ENCODE peak calls at places on chromosome 21, in six cellular contexts. One of them, this sample, is unnamed.

GRCh38 chr21:29264721-29265120 is 34.0 kb upstream of the BACH1 start:
- DNase-seq in K562: no peak
- DNase-seq in GM12878: no peak
- DNase-seq in SK-N-SH: no peak
- DNase-seq in HCT116: no peak
- DNase-seq in H1: no peak
- DNase-seq in this sample: no peak

GRCh38 chr21:33844104-33844889 is 71.3 kb downstream of the ATP5PO start:
- DNase-seq in K562: no peak
- DNase-seq in GM12878: no peak
- DNase-seq in SK-N-SH: no peak
- DNase-seq in HCT116: no peak
- DNase-seq in H1: no peak
- DNase-seq in this sample: no peak

GRCh38 chr21:25955646-25956045 is 214.9 kb downstream of the APP start:
- DNase-seq in K562: no peak
- DNase-seq in GM12878: no peak
- DNase-seq in SK-N-SH: no peak
- DNase-seq in HCT116: no peak
- DNase-seq in H1: no peak
- DNase-seq in this sample: no peak

GRCh38 chr21:28704746-28705145 is 287.9 kb downstream of the LTN1 start:
- DNase-seq in K562: no peak
- DNase-seq in GM12878: no peak
- DNase-seq in SK-N-SH: no peak
- DNase-seq in HCT116: no peak
- DNase-seq in H1: no peak
- DNase-seq in this sample: no peak

GRCh38 chr21:34922487-34922886 is 126.6 kb downstream of the RUNX1 start:
- DNase-seq in K562: no peak
- DNase-seq in GM12878: no peak
- DNase-seq in SK-N-SH: no peak
- DNase-seq in HCT116: no peak
- DNase-seq in H1: no peak
- DNase-seq in this sample: no peak

GRCh38 chr21:37383066-37383465 is 16.5 kb downstream of the DYRK1A start:
- DNase-seq in K562: no peak
- DNase-seq in GM12878: no peak
- DNase-seq in SK-N-SH: no peak
- DNase-seq in HCT116: no peak
- DNase-seq in H1: no peak
- DNase-seq in this sample: no peak

GRCh38 chr21:35291034-35291433 is 241.9 kb upstream of the RUNX1 start:
- DNase-seq in K562: no peak
- DNase-seq in GM12878: no peak
- DNase-seq in SK-N-SH: no peak
- DNase-seq in HCT116: no peak
- DNase-seq in H1: no peak
- DNase-seq in this sample: no peak

GRCh38 chr21:35506352-35506751 is 457.2 kb upstream of the RUNX1 start:
- DNase-seq in K562: no peak
- DNase-seq in GM12878: no peak
- DNase-seq in SK-N-SH: no peak
- DNase-seq in HCT116: no peak
- DNase-seq in H1: no peak
- DNase-seq in this sample: no peak

GRCh38 chr21:29403291-29403690 is 104.6 kb downstream of the BACH1 start:
- DNase-seq in K562: no peak
- DNase-seq in GM12878: no peak
- DNase-seq in SK-N-SH: no peak
- DNase-seq in HCT116: no peak
- DNase-seq in H1: no peak
- DNase-seq in this sample: no peak

GRCh38 chr21:21230672-21231071 is 232.5 kb downstream of the NCAM2 start:
- DNase-seq in K562: peak; percentile 13
- DNase-seq in GM12878: no peak
- DNase-seq in SK-N-SH: no peak
- DNase-seq in HCT116: no peak
- DNase-seq in H1: no peak
- DNase-seq in this sample: no peak

GRCh38 chr21:26368591-26368990 is 198.0 kb upstream of the APP start:
- DNase-seq in K562: no peak
- DNase-seq in GM12878: no peak
- DNase-seq in SK-N-SH: no peak
- DNase-seq in HCT116: no peak
- DNase-seq in H1: no peak
- DNase-seq in this sample: no peak

GRCh38 chr21:35882791-35883240 is 177.5 kb downstream of the SETD4 start:
- DNase-seq in K562: no peak
- DNase-seq in GM12878: no peak
- DNase-seq in SK-N-SH: no peak
- DNase-seq in HCT116: no peak
- DNase-seq in H1: no peak
- DNase-seq in this sample: no peak

GRCh38 chr21:30014883-30015282 is 75.1 kb upstream of the GRIK1 start:
- DNase-seq in K562: no peak
- DNase-seq in GM12878: no peak
- DNase-seq in SK-N-SH: no peak
- DNase-seq in HCT116: no peak
- DNase-seq in H1: no peak
- DNase-seq in this sample: no peak

GRCh38 chr21:23162213-23162946 is 2164.2 kb downstream of the NCAM2 start:
- DNase-seq in K562: no peak
- DNase-seq in GM12878: no peak
- DNase-seq in SK-N-SH: no peak
- DNase-seq in HCT116: no peak
- DNase-seq in H1: no peak
- DNase-seq in this sample: peak; percentile 55

GRCh38 chr21:16419188-16419874 is 689.5 kb downstream of the USP25 start:
- DNase-seq in K562: no peak
- DNase-seq in GM12878: no peak
- DNase-seq in SK-N-SH: peak; percentile 59
- DNase-seq in HCT116: no peak
- DNase-seq in H1: no peak
- DNase-seq in this sample: no peak

GRCh38 chr21:29232601-29233541 is 65.9 kb upstream of the BACH1 start:
- DNase-seq in K562: no peak
- DNase-seq in GM12878: no peak
- DNase-seq in SK-N-SH: no peak
- DNase-seq in HCT116: no peak
- DNase-seq in H1: no peak
- DNase-seq in this sample: no peak

GRCh38 chr21:31203371-31204054 is 140.5 kb downstream of the TIAM1 start:
- DNase-seq in K562: no peak
- DNase-seq in GM12878: no peak
- DNase-seq in SK-N-SH: no peak
- DNase-seq in HCT116: peak; percentile 18
- DNase-seq in H1: no peak
- DNase-seq in this sample: no peak

GRCh38 chr21:24280591-24280990 is 1326.7 kb downstream of the MRPL39 start:
- DNase-seq in K562: no peak
- DNase-seq in GM12878: no peak
- DNase-seq in SK-N-SH: no peak
- DNase-seq in HCT116: no peak
- DNase-seq in H1: no peak
- DNase-seq in this sample: no peak

GRCh38 chr21:22898061-22898460 is 1899.9 kb downstream of the NCAM2 start:
- DNase-seq in K562: no peak
- DNase-seq in GM12878: no peak
- DNase-seq in SK-N-SH: no peak
- DNase-seq in HCT116: no peak
- DNase-seq in H1: no peak
- DNase-seq in this sample: no peak

GRCh38 chr21:37074195-37074510 is 1.1 kb downstream of the TTC3 start:
- DNase-seq in K562: peak; percentile 37
- DNase-seq in GM12878: no peak
- DNase-seq in SK-N-SH: peak; percentile 45
- DNase-seq in HCT116: no peak
- DNase-seq in H1: no peak
- DNase-seq in this sample: no peak

GRCh38 chr21:35303085-35303484 is 254.0 kb upstream of the RUNX1 start:
- DNase-seq in K562: no peak
- DNase-seq in GM12878: no peak
- DNase-seq in SK-N-SH: no peak
- DNase-seq in HCT116: peak; percentile 51
- DNase-seq in H1: no peak
- DNase-seq in this sample: peak; percentile 30

GRCh38 chr21:42264245-42265195 is 45.6 kb downstream of the ABCG1 start:
- DNase-seq in K562: no peak
- DNase-seq in GM12878: no peak
- DNase-seq in SK-N-SH: no peak
- DNase-seq in HCT116: no peak
- DNase-seq in H1: no peak
- DNase-seq in this sample: no peak

GRCh38 chr21:42262826-42263225 is 43.9 kb downstream of the ABCG1 start:
- DNase-seq in K562: no peak
- DNase-seq in GM12878: no peak
- DNase-seq in SK-N-SH: peak; percentile 45
- DNase-seq in HCT116: no peak
- DNase-seq in H1: no peak
- DNase-seq in this sample: no peak

GRCh38 chr21:42261832-42262200 is 42.9 kb downstream of the ABCG1 start:
- DNase-seq in K562: no peak
- DNase-seq in GM12878: no peak
- DNase-seq in SK-N-SH: no peak
- DNase-seq in HCT116: no peak
- DNase-seq in H1: no peak
- DNase-seq in this sample: no peak

GRCh38 chr21:42263591-42264131 is 44.7 kb downstream of the ABCG1 start:
- DNase-seq in K562: no peak
- DNase-seq in GM12878: no peak
- DNase-seq in SK-N-SH: no peak
- DNase-seq in HCT116: no peak
- DNase-seq in H1: no peak
- DNase-seq in this sample: no peak

DNA sequence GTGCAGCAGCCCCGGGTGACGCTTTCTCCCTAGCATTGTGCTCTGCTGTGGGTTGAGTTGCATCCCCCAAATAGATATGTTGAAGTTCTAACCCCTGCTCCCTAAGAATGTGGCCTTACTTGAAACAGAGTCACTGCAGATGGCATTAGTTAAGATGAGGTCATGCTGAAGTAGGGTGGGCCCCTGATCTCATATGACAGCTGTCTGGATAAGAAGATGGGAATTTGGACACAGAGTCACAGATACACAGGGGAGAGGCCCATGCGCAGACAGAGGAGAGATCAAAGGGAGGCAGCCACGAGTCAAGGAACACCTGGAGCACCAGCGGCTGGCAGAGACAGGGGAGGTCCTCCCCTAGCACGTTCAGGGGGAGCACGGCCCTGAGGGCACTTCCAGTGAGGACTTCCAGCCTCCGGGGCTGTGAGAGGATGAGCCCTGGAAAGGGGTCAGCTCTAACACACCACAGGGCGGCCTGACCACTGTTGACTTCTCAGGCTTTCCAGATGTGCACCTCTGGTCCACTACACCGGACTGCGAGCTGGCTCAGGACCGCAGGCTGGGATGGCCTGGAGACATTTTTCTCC is 46.4 kb downstream of the ABCG1 start:
- DNase-seq in K562: no peak
- DNase-seq in GM12878: no peak
- DNase-seq in SK-N-SH: no peak
- DNase-seq in HCT116: no peak
- DNase-seq in H1: no peak
- DNase-seq in this sample: no peak
- H3K9me3 ChIP-seq in K562: no peaks in the 10 kb centered on the region
- H3K9me3 ChIP-seq in GM12878: no peaks in the 10 kb centered on the region
- H3K9me3 ChIP-seq in SK-N-SH: no peaks in the 10 kb centered on the region
- H3K9me3 ChIP-seq in HCT116: no peaks in the 10 kb centered on the region
- H3K9me3 ChIP-seq in H1: no peaks in the 10 kb centered on the region
- H3K9me3 ChIP-seq in this sample: no peaks in the 10 kb centered on the region

DNA sequence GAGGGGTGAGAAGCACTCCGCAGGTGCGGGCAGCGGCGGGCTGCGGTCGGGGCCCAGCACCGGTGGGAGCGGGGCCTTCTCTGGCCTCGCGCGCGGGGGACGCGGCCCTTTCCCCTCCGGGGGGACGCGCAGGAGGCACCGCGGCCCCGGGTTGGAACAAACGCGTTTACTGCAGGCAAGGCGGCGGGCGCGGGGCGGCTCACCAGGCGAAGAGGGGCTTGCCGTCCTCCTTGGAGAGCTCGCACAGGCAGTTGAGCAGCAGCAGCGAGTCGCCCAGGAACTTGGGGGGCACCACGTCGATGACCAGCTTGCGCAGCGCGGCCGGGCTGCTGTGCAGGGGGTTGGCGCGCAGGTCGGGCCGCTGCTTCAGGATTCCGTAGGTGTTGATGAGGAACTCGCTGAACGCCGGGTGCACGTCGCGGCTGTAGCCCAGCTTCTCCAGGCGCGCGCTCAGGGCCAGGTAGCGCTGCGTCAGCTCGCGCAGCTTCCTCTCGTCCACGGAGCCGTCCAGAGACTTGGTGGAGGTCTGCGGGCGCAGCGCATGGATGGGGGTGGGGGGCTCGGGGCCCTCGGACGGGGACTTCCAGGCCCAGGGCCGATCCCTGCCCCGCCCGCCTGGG is 5.9 kb upstream of the FTCD start:
- DNase-seq in K562: no peak
- DNase-seq in GM12878: no peak
- DNase-seq in SK-N-SH: peak; percentile 30
- DNase-seq in HCT116: no peak
- DNase-seq in H1: peak; percentile 42
- DNase-seq in this sample: no peak
- TF ChIP-seq SIN3A in K562: no peak
- TF ChIP-seq SIN3A in GM12878: no peak
- TF ChIP-seq SIN3A in SK-N-SH: no peak
- TF ChIP-seq SIN3A in HCT116: no peak
- TF ChIP-seq SIN3A in H1: no peak
- TF ChIP-seq SIN3A in this sample: no peak

DNA sequence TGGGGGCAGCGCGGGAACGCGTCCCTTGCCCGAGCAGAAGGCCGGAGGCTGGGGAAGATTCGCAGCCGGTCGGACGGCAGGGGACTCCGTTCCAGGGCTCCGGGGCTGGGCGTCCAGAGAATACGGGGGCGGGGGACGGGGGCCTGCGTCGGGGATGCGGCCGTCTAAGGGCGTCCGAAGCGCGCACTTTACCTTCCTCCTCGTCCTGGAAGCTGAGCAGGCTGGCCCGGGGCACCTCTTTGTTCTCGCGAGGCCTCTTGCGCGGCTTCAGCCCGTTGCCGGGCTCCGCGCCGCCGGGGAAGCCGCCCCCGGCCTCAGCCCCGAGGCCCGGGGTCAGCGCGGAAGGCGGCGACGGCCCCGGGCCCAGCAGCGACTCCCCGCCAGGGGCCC is 426 bp downstream of the PAXBP1 start:
- DNase-seq in K562: peak; percentile 83
- DNase-seq in GM12878: no peak
- DNase-seq in SK-N-SH: peak; percentile 80
- DNase-seq in HCT116: no peak
- DNase-seq in H1: peak; percentile 61
- DNase-seq in this sample: no peak
- TF ChIP-seq POLR2AphosphoS5 in K562: no peak
- TF ChIP-seq POLR2AphosphoS5 in GM12878: no peak
- TF ChIP-seq POLR2AphosphoS5 in SK-N-SH: no peak
- TF ChIP-seq POLR2AphosphoS5 in HCT116: no peak
- TF ChIP-seq POLR2AphosphoS5 in H1: no peak
- TF ChIP-seq POLR2AphosphoS5 in this sample: no peak

DNA sequence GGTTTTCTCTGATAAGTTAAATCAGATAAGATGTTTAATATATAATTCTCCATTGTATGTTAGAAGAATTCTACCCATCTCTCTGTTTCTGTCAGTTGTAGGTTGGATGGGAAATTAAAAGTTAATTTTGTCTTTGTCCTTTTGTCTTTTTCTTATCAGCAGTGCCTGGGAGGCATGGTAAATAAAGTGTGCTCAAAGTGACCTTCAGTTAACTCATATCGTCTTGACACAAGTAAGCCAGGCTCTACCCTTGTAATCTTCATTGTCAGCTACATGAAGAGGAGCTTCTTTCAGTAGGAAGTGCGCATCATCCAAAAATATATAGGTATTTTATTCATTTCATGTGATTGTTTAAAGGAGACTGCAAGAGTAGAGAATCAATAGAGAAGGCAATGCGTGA is 138.9 kb upstream of the NRIP1 start:
- DNase-seq in K562: no peak
- DNase-seq in GM12878: no peak
- DNase-seq in SK-N-SH: no peak
- DNase-seq in HCT116: no peak
- DNase-seq in H1: no peak
- DNase-seq in this sample: no peak
- H3K9me3 ChIP-seq in K562: no peaks in the 10 kb centered on the region
- H3K9me3 ChIP-seq in GM12878: no peaks in the 10 kb centered on the region
- H3K9me3 ChIP-seq in SK-N-SH: no peaks in the 10 kb centered on the region
- H3K9me3 ChIP-seq in HCT116: no peaks in the 10 kb centered on the region
- H3K9me3 ChIP-seq in H1: no peaks in the 10 kb centered on the region
- H3K9me3 ChIP-seq in this sample: no peaks in the 10 kb centered on the region